ENCODE peak calls at places on chromosomes 12 and 14, in four cellular contexts. One of them, this sample, is unnamed.
A peak's percentile ranks its signal among the peaks of the same experiment; 100 is the strongest.

GRCh38 chr12:121808623-121809022 is 4.8 kb downstream of the SETD1B start:
- DNase-seq in stomach: no peak
- DNase-seq in H1: no peak
- DNase-seq in colonic mucosa: no peak
- DNase-seq in this sample: no peak

GRCh38 chr12:19165446-19165845 is 35.9 kb downstream of the PLEKHA5 start:
- DNase-seq in colonic mucosa: no peak
- DNase-seq in stomach: no peak
- DNase-seq in H1: no peak
- DNase-seq in this sample: no peak

GRCh38 chr14:81164167-81164774 is 56.5 kb downstream of the GTF2A1 start:
- DNase-seq in colonic mucosa: peak; percentile 37
- DNase-seq in H1: peak; percentile 63
- DNase-seq in stomach: peak; percentile 46
- DNase-seq in this sample: peak; percentile 57

GRCh38 chr12:15208871-15209656 is 12.2 kb downstream of the RERG start:
- DNase-seq in stomach: no peak
- DNase-seq in H1: no peak
- DNase-seq in colonic mucosa: no peak
- DNase-seq in this sample: no peak

GRCh38 chr12:108855284-108856169 is 1.9 kb downstream of the SSH1 start:
- DNase-seq in H1: no peak
- DNase-seq in colonic mucosa: no peak
- DNase-seq in stomach: no peak
- DNase-seq in this sample: no peak

GRCh38 chr14:50247245-50247644 is 15.9 kb upstream of the SOS2 start:
- DNase-seq in colonic mucosa: no peak
- DNase-seq in H1: no peak
- DNase-seq in stomach: no peak
- DNase-seq in this sample: no peak

GRCh38 chr14:24262821-24263733 is at the start of gene TGM1:
- DNase-seq in stomach: no peak
- DNase-seq in colonic mucosa: no peak
- DNase-seq in H1: no peak
- DNase-seq in this sample: peak; percentile 36

GRCh38 chr12:108519558-108519957 is 4.5 kb downstream of the FICD start:
- DNase-seq in stomach: no peak
- DNase-seq in H1: no peak
- DNase-seq in colonic mucosa: no peak
- DNase-seq in this sample: peak; percentile 40

GRCh38 chr12:79414252-79414651 is 276.5 kb downstream of the PAWR start:
- DNase-seq in H1: no peak
- DNase-seq in colonic mucosa: peak; percentile 77
- DNase-seq in stomach: no peak
- DNase-seq in this sample: peak; percentile 36

GRCh38 chr12:68305278-68305677 is 26.9 kb downstream of the MDM1 start:
- DNase-seq in H1: no peak
- DNase-seq in colonic mucosa: no peak
- DNase-seq in stomach: no peak
- DNase-seq in this sample: no peak

GRCh38 chr12:72296389-72296788 is 24.2 kb downstream of the TRHDE start:
- DNase-seq in colonic mucosa: no peak
- DNase-seq in H1: no peak
- DNase-seq in stomach: no peak
- DNase-seq in this sample: no peak

GRCh38 chr14:104573930-104574329 is 5.6 kb upstream of the C14orf180 start:
- DNase-seq in stomach: no peak
- DNase-seq in H1: no peak
- DNase-seq in colonic mucosa: no peak
- DNase-seq in this sample: no peak

GRCh38 chr14:88599321-88599720 is 36.5 kb downstream of the ZC3H14 start:
- DNase-seq in stomach: no peak
- DNase-seq in colonic mucosa: no peak
- DNase-seq in H1: no peak
- DNase-seq in this sample: no peak

GRCh38 chr14:88605594-88605993 is 42.8 kb downstream of the ZC3H14 start:
- DNase-seq in H1: no peak
- DNase-seq in colonic mucosa: no peak
- DNase-seq in stomach: no peak
- DNase-seq in this sample: no peak

GRCh38 chr14:88599761-88600439 is 37.1 kb downstream of the ZC3H14 start:
- DNase-seq in colonic mucosa: no peak
- DNase-seq in stomach: no peak
- DNase-seq in H1: no peak
- DNase-seq in this sample: no peak

GRCh38 chr14:88607829-88608228 is 45.0 kb downstream of the ZC3H14 start:
- DNase-seq in H1: no peak
- DNase-seq in stomach: no peak
- DNase-seq in colonic mucosa: no peak
- DNase-seq in this sample: no peak

GRCh38 chr14:88604213-88604612 is 41.4 kb downstream of the ZC3H14 start:
- DNase-seq in colonic mucosa: no peak
- DNase-seq in H1: no peak
- DNase-seq in stomach: no peak
- DNase-seq in this sample: no peak
- H3K9me3 ChIP-seq in colonic mucosa: no peaks in the 10 kb centered on the region
- H3K9me3 ChIP-seq in H1: peaks cover 3% of the 10 kb centered on the region
- H3K9me3 ChIP-seq in stomach: no peaks in the 10 kb centered on the region
- H3K9me3 ChIP-seq in this sample: no peaks in the 10 kb centered on the region

DNA sequence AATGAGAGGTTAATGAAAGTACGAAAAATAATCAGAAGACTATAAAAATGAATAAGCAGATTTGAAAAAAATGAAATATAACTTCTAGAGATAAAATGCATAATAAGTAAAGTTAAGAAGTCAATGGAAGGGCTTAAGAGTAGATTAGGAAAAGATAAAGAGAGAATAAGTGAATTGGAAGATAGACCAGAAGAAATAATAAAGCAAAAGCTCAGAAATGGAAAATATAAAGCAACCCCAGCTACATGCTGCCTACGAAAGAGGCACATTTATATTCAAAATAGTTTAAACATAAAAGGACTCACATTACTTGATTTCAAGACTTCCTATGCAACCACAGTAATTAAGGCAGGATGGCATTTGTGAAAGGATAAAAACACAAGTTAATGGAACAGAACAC is 19.9 kb downstream of the ZNF605 start:
- DNase-seq in stomach: no peak
- DNase-seq in H1: no peak
- DNase-seq in colonic mucosa: no peak
- DNase-seq in this sample: no peak
- H3K9me3 ChIP-seq in stomach: peaks cover 89% of the 10 kb centered on the region
- H3K9me3 ChIP-seq in H1: peaks cover 46% of the 10 kb centered on the region
- H3K9me3 ChIP-seq in colonic mucosa: peaks cover 5% of the 10 kb centered on the region
- H3K9me3 ChIP-seq in this sample: peaks cover 33% of the 10 kb centered on the region

GRCh38 chr12:130582286-130582685 is 133.8 kb downstream of the RIMBP2 start:
- DNase-seq in colonic mucosa: no peak
- DNase-seq in H1: no peak
- DNase-seq in stomach: no peak
- DNase-seq in this sample: no peak
- H3K9me3 ChIP-seq in colonic mucosa: no peaks in the 10 kb centered on the region
- H3K9me3 ChIP-seq in H1: peaks cover 4% of the 10 kb centered on the region
- H3K9me3 ChIP-seq in stomach: no peaks in the 10 kb centered on the region
- H3K9me3 ChIP-seq in this sample: no peaks in the 10 kb centered on the region

GRCh38 chr14:98498019-98498885 is 773.7 kb downstream of the BCL11B start:
- DNase-seq in colonic mucosa: no peak
- DNase-seq in H1: no peak
- DNase-seq in stomach: no peak
- DNase-seq in this sample: no peak

GRCh38 chr14:98501836-98502235 is 770.2 kb downstream of the BCL11B start:
- DNase-seq in stomach: no peak
- DNase-seq in H1: no peak
- DNase-seq in colonic mucosa: no peak
- DNase-seq in this sample: no peak

GRCh38 chr14:98507269-98507668 is 764.7 kb downstream of the BCL11B start:
- DNase-seq in colonic mucosa: no peak
- DNase-seq in H1: no peak
- DNase-seq in stomach: no peak
- DNase-seq in this sample: no peak

GRCh38 chr14:98503086-98503815 is 768.7 kb downstream of the BCL11B start:
- DNase-seq in colonic mucosa: no peak
- DNase-seq in stomach: no peak
- DNase-seq in H1: no peak
- DNase-seq in this sample: no peak

DNA sequence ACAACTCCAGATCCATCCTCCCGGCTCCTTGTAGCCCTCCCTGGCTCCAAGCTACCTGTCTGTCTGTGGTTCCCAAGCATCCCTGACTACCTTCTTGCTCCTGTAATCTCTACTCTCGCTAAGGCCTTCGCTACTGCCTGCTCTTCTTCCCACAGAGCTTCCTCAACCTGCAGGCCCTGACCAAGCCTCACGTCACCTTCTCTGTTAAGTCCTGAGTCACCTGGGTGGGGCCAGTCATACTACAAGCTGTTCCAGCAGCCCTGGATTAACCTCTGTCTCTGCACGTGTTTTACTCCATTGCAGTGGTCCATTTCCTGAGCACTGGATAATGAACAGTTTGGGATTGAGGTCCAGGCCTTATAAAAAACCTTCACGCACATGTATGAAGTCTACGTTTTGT is 770.7 kb downstream of the BCL11B start:
- DNase-seq in stomach: no peak
- DNase-seq in colonic mucosa: no peak
- DNase-seq in H1: no peak
- DNase-seq in this sample: no peak
- H3K9me3 ChIP-seq in stomach: peaks cover 5% of the 10 kb centered on the region
- H3K9me3 ChIP-seq in colonic mucosa: no peaks in the 10 kb centered on the region
- H3K9me3 ChIP-seq in H1: no peaks in the 10 kb centered on the region
- H3K9me3 ChIP-seq in this sample: no peaks in the 10 kb centered on the region